ENCODE peak calls at places on chromosome 18, in four cellular contexts. A, Z, P and N are unnamed samples.
A peak's percentile ranks its signal among the peaks of the same experiment; 100 is the strongest.

GRCh38 chr18:23053756-23054457 is 81.4 kb upstream of the CABLES1 start:
- DNase-seq in Z (no peak), A (no peak), P (no peak), N (no peak)

GRCh38 chr18:3279201-3280185 is 17.6 kb downstream of the MYL12B start:
- DNase-seq in A (peak; percentile 54), Z (no peak), P (no peak), N (no peak)

GRCh38 chr18:75089748-75090327 is 119.1 kb downstream of the PTGR3 start:
- DNase-seq in Z (no peak), A (no peak), P (no peak), N (no peak)

GRCh38 chr18:25896178-25896780 is 194.1 kb downstream of the SS18 start:
- DNase-seq in A (peak; percentile 47), Z (no peak), P (no peak), N (peak; percentile 34)

GRCh38 chr18:63267990-63268721 is 51.4 kb downstream of the BCL2 start:
- DNase-seq in Z (no peak), P (no peak), A (no peak), N (no peak)

GRCh38 chr18:76398295-76398694 is 96.7 kb downstream of the ZNF516 start:
- DNase-seq in Z (no peak), A (no peak), P (no peak), N (no peak)

GRCh38 chr18:9782073-9782857 is 74.2 kb downstream of the RAB31 start:
- DNase-seq in A (no peak), Z (no peak), P (no peak), N (no peak)

GRCh38 chr18:51153659-51154371 is 43.7 kb downstream of the MEX3C start:
- DNase-seq in Z (peak; percentile 43), P (peak; percentile 85), A (peak; percentile 70), N (no peak)

GRCh38 chr18:10010611-10011015 is 96.8 kb downstream of the VAPA start:
- DNase-seq in A (no peak), P (no peak), Z (no peak), N (peak; percentile 45)

GRCh38 chr18:23247896-23248295 is 112.6 kb downstream of the CABLES1 start:
- DNase-seq in P (no peak), A (no peak), Z (no peak), N (no peak)

GRCh38 chr18:57814555-57814954 is 11.4 kb upstream of the ATP8B1 start:
- DNase-seq in Z (no peak), P (no peak), A (no peak), N (no peak)

GRCh38 chr18:42048150-42048549 is 93.1 kb downstream of the PIK3C3 start:
- DNase-seq in A (no peak), P (no peak), Z (no peak), N (no peak)

GRCh38 chr18:35695803-35696202 is 114.3 kb downstream of the GALNT1 start:
- DNase-seq in P (no peak), A (no peak), Z (no peak), N (no peak)

GRCh38 chr18:28176933-28177827 is at the start of gene CDH2:
- DNase-seq in P (no peak), A (peak; percentile 18), Z (no peak), N (no peak)

GRCh38 chr18:2534906-2535305 is 36.4 kb downstream of the METTL4 start:
- DNase-seq in P (peak; percentile 45), A (peak; percentile 9), Z (no peak), N (no peak)

GRCh38 chr18:61900504-61901281 is 7.9 kb upstream of the RNF152 start:
- DNase-seq in P (no peak), A (no peak), Z (no peak), N (no peak)

GRCh38 chr18:56516769-56517168 is 121.6 kb downstream of the TXNL1 start:
- DNase-seq in Z (no peak), A (no peak), P (no peak), N (no peak)

GRCh38 chr18:10418836-10419235 is 35.6 kb upstream of the APCDD1 start:
- DNase-seq in P (no peak), Z (no peak), A (no peak), N (no peak)

GRCh38 chr18:21210278-21210677 is 31.8 kb upstream of the GREB1L start:
- DNase-seq in A (no peak), P (no peak), Z (no peak), N (no peak)